ENCODE peak calls at places on chromosome 2, in ten cellular contexts. K is NCI-H774, T is HuH-7, L is GM10248, J is NCI-H2081, O is mucosa of gallbladder, W is retinal pigment epithelial cell, E is LoVo, H is B cell, U is SW480. F is an unnamed sample.

GRCh38 chr2:231780123-231780908 is 766 bp downstream of the PDE6D start:
- DNase-seq in K (no peak), T (peak), L (peak), J (no peak), O (no peak), W (no peak), E (no peak), H (no peak), U (peak), F (peak)

GRCh38 chr2:102442967-102443828 is 20.2 kb downstream of the IL18RAP start:
- DNase-seq in K (no peak), T (peak), L (peak), J (peak), O (peak), W (no peak), E (peak), H (peak), U (peak), F (peak)

GRCh38 chr2:127032601-127033000 is 74.4 kb downstream of the BIN1 start:
- DNase-seq in K (no peak), T (no peak), L (no peak), J (no peak), O (no peak), W (no peak), E (no peak), H (no peak), U (peak), F (no peak)

GRCh38 chr2:86806059-86806857 is 15.5 kb upstream of the CD8A start:
- DNase-seq in K (no peak), T (no peak), L (no peak), J (no peak), O (no peak), W (no peak), E (no peak), H (no peak), U (no peak), F (no peak)

GRCh38 chr2:5164806-5165525 is 527.2 kb upstream of the SOX11 start:
- DNase-seq in K (no peak), T (no peak), L (no peak), J (no peak), O (no peak), W (no peak), E (no peak), H (no peak), U (no peak), F (no peak)

GRCh38 chr2:102678442-102678841 is 59.1 kb downstream of the SLC9A2 start:
- DNase-seq in K (no peak), T (no peak), L (no peak), J (no peak), O (no peak), W (no peak), E (no peak), H (no peak), U (no peak), F (no peak)

GRCh38 chr2:10962004-10962403 is 50.3 kb downstream of the KCNF1 start:
- DNase-seq in K (no peak), T (no peak), L (no peak), J (no peak), O (no peak), W (no peak), E (no peak), H (no peak), U (no peak), F (no peak)

GRCh38 chr2:47221956-47222355 is 66.8 kb upstream of the STPG4 start:
- DNase-seq in K (no peak), T (no peak), L (no peak), J (no peak), O (no peak), W (peak), E (no peak), H (no peak), U (no peak), F (peak)

GRCh38 chr2:96330407-96330806 is 5.2 kb upstream of the NCAPH start:
- DNase-seq in K (no peak), T (no peak), L (no peak), J (no peak), O (no peak), W (peak), E (no peak), H (no peak), U (no peak), F (no peak)

GRCh38 chr2:204825054-204825453 is 279.8 kb downstream of the PARD3B start:
- DNase-seq in K (no peak), T (no peak), L (no peak), J (no peak), O (no peak), W (no peak), E (peak), H (no peak), U (no peak), F (peak)

GRCh38 chr2:159078443-159078842 is 110.0 kb downstream of the TANC1 start:
- DNase-seq in K (no peak), T (no peak), L (no peak), J (no peak), O (no peak), W (peak), E (no peak), H (no peak), U (no peak), F (no peak)

GRCh38 chr2:215299337-215299859 is 12.5 kb upstream of the ATIC start:
- DNase-seq in K (no peak), T (no peak), L (no peak), J (no peak), O (no peak), W (no peak), E (no peak), H (no peak), U (no peak), F (no peak)

GRCh38 chr2:157439792-157440186 is 4.1 kb downstream of the CYTIP start:
- DNase-seq in K (no peak), T (no peak), L (peak), J (no peak), O (no peak), W (no peak), E (no peak), H (no peak), U (no peak), F (no peak)